ENCODE peak calls at places on chromosomes 7 and 10, in four cellular contexts. One of them, this sample, is unnamed.

GRCh38 chr10:48775206-48775517 is 90.5 kb downstream of the WDFY4 start:
- DNase-seq in activated naive CD4-positive, alpha-beta T cell: no peak
- DNase-seq in activated T-helper 9 cell treated with anti-CD3 and anti-CD28 coated beads, Interleukin-2, amount 50 U/mL, for 16 hours: no peak
- DNase-seq in activated CD4-positive, alpha-beta T cell treated with anti-CD3 and anti-CD28 coated beads, Interleukin-2, amount 50 U/mL, for 48 hours: no peak
- DNase-seq in this sample: no peak

GRCh38 chr7:134856141-134856540 is 76.7 kb downstream of the CALD1 start:
- DNase-seq in activated T-helper 9 cell treated with anti-CD3 and anti-CD28 coated beads, Interleukin-2, amount 50 U/mL, for 16 hours: no peak
- DNase-seq in activated CD4-positive, alpha-beta T cell treated with anti-CD3 and anti-CD28 coated beads, Interleukin-2, amount 50 U/mL, for 48 hours: no peak
- DNase-seq in activated naive CD4-positive, alpha-beta T cell: no peak
- DNase-seq in this sample: no peak

GRCh38 chr7:13802651-13803050 is 186.8 kb downstream of the ETV1 start:
- DNase-seq in activated naive CD4-positive, alpha-beta T cell: no peak
- DNase-seq in activated T-helper 9 cell treated with anti-CD3 and anti-CD28 coated beads, Interleukin-2, amount 50 U/mL, for 16 hours: no peak
- DNase-seq in activated CD4-positive, alpha-beta T cell treated with anti-CD3 and anti-CD28 coated beads, Interleukin-2, amount 50 U/mL, for 48 hours: no peak
- DNase-seq in this sample: no peak

GRCh38 chr10:88110355-88110754 is 246.9 kb downstream of the PTEN start:
- DNase-seq in activated CD4-positive, alpha-beta T cell treated with anti-CD3 and anti-CD28 coated beads, Interleukin-2, amount 50 U/mL, for 48 hours: no peak
- DNase-seq in activated naive CD4-positive, alpha-beta T cell: no peak
- DNase-seq in activated T-helper 9 cell treated with anti-CD3 and anti-CD28 coated beads, Interleukin-2, amount 50 U/mL, for 16 hours: no peak
- DNase-seq in this sample: no peak

GRCh38 chr7:142496545-142496991 is 238.7 kb upstream of the PRSS58 start:
- DNase-seq in activated naive CD4-positive, alpha-beta T cell: no peak
- DNase-seq in activated T-helper 9 cell treated with anti-CD3 and anti-CD28 coated beads, Interleukin-2, amount 50 U/mL, for 16 hours: no peak
- DNase-seq in activated CD4-positive, alpha-beta T cell treated with anti-CD3 and anti-CD28 coated beads, Interleukin-2, amount 50 U/mL, for 48 hours: no peak
- DNase-seq in this sample: no peak

GRCh38 chr10:106705576-106706526 is 458.7 kb downstream of the SORCS1 start:
- DNase-seq in activated CD4-positive, alpha-beta T cell treated with anti-CD3 and anti-CD28 coated beads, Interleukin-2, amount 50 U/mL, for 48 hours: peak; percentile 39
- DNase-seq in activated T-helper 9 cell treated with anti-CD3 and anti-CD28 coated beads, Interleukin-2, amount 50 U/mL, for 16 hours: no peak
- DNase-seq in activated naive CD4-positive, alpha-beta T cell: no peak
- DNase-seq in this sample: peak; percentile 43

GRCh38 chr10:126734957-126735356 is 64.5 kb upstream of the C10orf90 start:
- DNase-seq in activated CD4-positive, alpha-beta T cell treated with anti-CD3 and anti-CD28 coated beads, Interleukin-2, amount 50 U/mL, for 48 hours: no peak
- DNase-seq in activated T-helper 9 cell treated with anti-CD3 and anti-CD28 coated beads, Interleukin-2, amount 50 U/mL, for 16 hours: no peak
- DNase-seq in activated naive CD4-positive, alpha-beta T cell: no peak
- DNase-seq in this sample: no peak

GRCh38 chr7:99557940-99558305 is 519 bp upstream of the ZNF655 start:
- DNase-seq in activated CD4-positive, alpha-beta T cell treated with anti-CD3 and anti-CD28 coated beads, Interleukin-2, amount 50 U/mL, for 48 hours: no peak
- DNase-seq in activated naive CD4-positive, alpha-beta T cell: no peak
- DNase-seq in activated T-helper 9 cell treated with anti-CD3 and anti-CD28 coated beads, Interleukin-2, amount 50 U/mL, for 16 hours: no peak
- DNase-seq in this sample: no peak

GRCh38 chr7:151740180-151740845 is 136.6 kb downstream of the PRKAG2 start:
- DNase-seq in activated CD4-positive, alpha-beta T cell treated with anti-CD3 and anti-CD28 coated beads, Interleukin-2, amount 50 U/mL, for 48 hours: no peak
- DNase-seq in activated T-helper 9 cell treated with anti-CD3 and anti-CD28 coated beads, Interleukin-2, amount 50 U/mL, for 16 hours: no peak
- DNase-seq in activated naive CD4-positive, alpha-beta T cell: no peak
- DNase-seq in this sample: no peak